ENCODE peak calls at places on chromosomes 13 and 19, in four cellular contexts. N is IMR-90, S is natural killer cell, X is pancreas. F is an unnamed sample.

GRCh38 chr13:74133657-74134201 is 475 bp downstream of the KLF12 start:
- DNase-seq in N (peak), S (peak), X (peak), F (peak)

GRCh38 chr19:56725829-56726424 is 54.4 kb upstream of the ZNF835 start:
- DNase-seq in N (no peak), S (no peak), X (no peak), F (no peak)

GRCh38 chr13:52850396-52851152 is 2.1 kb upstream of the PCDH8 start:
- DNase-seq in N (peak), S (no peak), X (peak), F (peak)

GRCh38 chr13:24108615-24108965 is 51.9 kb upstream of the SPATA13 start:
- DNase-seq in N (no peak), S (no peak), X (no peak), F (no peak)

GRCh38 chr19:42125536-42125935 is 6.7 kb downstream of the POU2F2 start:
- DNase-seq in N (no peak), S (no peak), X (no peak), F (no peak)

GRCh38 chr13:114047358-114047881 is 73.5 kb upstream of the C13orf46 start:
- DNase-seq in N (peak), S (no peak), X (peak), F (peak)

GRCh38 chr19:343941-344624 is 513 bp downstream of the MIER2 start:
- DNase-seq in N (no peak), S (peak), X (no peak), F (peak)

GRCh38 chr19:17348700-17349099 is 11.3 kb downstream of the GTPBP3 start:
- DNase-seq in N (peak), S (no peak), X (no peak), F (no peak)

GRCh38 chr19:14952767-14953166 is 11.5 kb downstream of the OR7C2 start:
- DNase-seq in N (no peak), S (no peak), X (no peak), F (no peak)

GRCh38 chr13:22235950-22236290 is 565.0 kb downstream of the FGF9 start:
- DNase-seq in N (no peak), S (no peak), X (no peak), F (no peak)

GRCh38 chr19:49854861-49855263 is 3.9 kb downstream of the PTOV1 start:
- DNase-seq in N (no peak), S (no peak), X (peak), F (no peak)

GRCh38 chr19:40721936-40722661 is 5.2 kb downstream of the ITPKC start:
- DNase-seq in N (peak), S (no peak), X (no peak), F (no peak)

GRCh38 chr13:59478908-59479307 is 684.8 kb downstream of the DIAPH3 start:
- DNase-seq in N (no peak), S (no peak), X (no peak), F (no peak)

DNA sequence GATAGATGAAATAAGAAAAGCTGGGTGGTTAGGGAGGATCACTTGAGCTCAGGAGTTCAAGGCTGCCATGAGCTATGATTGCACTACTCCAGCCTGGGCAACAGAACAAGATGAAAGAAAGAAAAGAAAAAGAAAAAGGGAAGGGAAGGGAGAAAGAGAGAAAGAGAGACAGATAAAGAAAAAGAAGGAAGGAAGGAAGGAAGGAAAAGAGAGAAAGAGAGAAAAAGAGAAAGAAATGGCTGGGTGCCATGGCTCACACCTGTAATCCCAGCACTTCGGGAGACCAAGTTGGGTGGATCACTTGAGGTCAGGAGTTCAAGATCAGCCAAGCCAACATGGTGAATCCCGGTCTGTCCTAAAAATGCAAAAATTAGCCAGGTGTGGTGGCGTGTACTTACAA is 21.1 kb downstream of the TEX101 start:
- DNase-seq in N (no peak), S (no peak), X (no peak), F (no peak)
- TF ChIP-seq CTCF in N (no peak), S (no peak), X (no peak), F (no peak)

GRCh38 chr19:36213793-36214387 is 575 bp downstream of the ZNF565 start:
- DNase-seq in N (peak), S (no peak), X (no peak), F (no peak)

GRCh38 chr19:36215276-36216171 is 618 bp downstream of the ZNF146 start:
- DNase-seq in N (peak), S (no peak), X (no peak), F (no peak)

GRCh38 chr19:36212895-36213294 is 1.6 kb downstream of the ZNF565 start:
- DNase-seq in N (no peak), S (no peak), X (no peak), F (no peak)

GRCh38 chr19:36210497-36210896 is 4.0 kb downstream of the ZNF565 start:
- DNase-seq in N (peak), S (no peak), X (no peak), F (no peak)

DNA sequence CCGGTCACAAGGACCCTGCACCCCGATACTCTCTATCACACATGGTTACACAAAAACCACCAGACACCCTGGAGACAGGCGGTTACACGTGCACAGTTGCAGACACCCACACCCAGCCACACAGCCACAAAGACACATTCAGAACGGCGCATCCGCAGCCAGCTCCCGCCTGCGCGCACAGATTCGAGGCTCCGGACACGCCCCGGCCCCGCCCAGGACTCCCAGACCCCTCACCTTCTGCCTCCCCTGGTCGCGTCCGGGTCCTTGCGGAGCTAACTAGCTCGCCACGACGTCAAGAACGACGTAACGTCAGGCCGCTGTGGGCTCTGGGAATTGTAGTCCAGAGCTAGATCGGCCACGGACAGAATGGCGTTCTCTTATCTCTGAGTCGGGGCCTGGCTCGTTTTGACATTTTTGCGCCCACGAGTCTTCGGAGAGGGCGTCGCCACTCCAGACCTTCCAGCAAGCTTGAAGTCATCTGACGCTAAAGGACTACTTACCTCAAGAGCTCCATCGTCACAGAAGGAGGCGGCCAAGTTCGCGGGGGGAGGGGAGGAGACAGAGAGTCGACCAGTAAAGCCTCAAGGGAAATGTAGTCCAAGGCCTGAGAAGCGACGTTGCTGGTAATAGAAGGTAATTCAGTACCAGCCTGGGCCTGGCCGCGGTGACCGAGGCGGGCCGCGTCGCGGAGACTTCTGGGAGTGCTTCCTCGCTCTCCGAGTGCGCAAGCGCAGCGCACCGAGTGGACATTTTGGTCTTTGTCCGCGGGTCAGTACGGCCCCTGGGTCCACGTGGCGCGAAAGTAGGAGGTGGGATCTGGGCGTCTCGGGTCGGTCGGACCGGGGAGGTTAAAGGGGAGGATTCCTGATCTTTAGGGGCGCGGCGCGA is at the start of the genes ZNF146 and ZNF565:
- DNase-seq in N (peak), S (peak), X (peak), F (peak)
- TF ChIP-seq CTCF in N (no peak), S (no peak), X (no peak), F (no peak)

DNA sequence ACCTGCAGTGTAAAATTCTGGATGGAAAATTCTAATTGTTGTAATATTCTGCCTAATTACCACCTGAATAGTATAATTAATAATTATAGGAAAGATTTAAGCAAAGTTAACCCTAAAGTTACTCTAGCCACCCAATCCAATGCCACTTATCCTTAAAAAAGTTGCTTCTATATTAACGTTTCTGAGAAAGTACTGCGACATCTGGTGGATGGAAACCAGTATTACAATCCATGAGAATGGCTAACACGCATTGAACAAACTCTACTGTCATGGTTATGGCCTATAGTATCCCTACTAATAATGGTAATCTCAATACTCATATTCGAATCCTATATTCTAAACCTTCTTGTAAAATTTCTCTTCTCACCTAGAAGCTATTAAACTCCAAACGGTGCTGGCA is 1551.8 kb downstream of the SLITRK1 start:
- DNase-seq in N (no peak), S (no peak), X (no peak), F (peak)
- TF ChIP-seq CTCF in N (no peak), S (no peak), X (no peak), F (peak)

DNA sequence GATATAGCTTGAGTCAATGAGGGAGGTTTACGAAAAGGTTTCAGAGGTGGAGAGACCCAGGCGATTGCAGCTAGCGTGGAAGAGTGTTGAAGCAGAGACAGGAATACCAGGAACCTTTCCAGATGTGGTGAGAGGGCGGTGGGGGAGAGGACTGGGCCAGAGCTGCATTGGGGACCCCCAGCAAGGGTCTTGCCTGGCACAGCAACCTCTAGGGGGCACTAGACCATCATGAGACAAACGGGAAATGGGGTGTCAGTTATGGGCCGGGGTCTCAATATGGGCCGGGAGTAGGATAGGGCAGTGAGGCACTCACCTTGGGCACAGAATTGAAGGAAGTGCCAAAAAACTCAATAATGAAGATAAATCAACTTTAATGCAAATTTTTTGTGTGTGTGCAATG is 2.1 kb upstream of the LRP3 start:
- DNase-seq in N (no peak), S (no peak), X (peak), F (no peak)
- TF ChIP-seq CTCF in N (peak), S (no peak), X (no peak), F (peak)